ENCODE peak calls at places on chromosomes 7 and 10, in eight cellular contexts. G, L, O, N, H, C, Q and E are unnamed samples.

GRCh38 chr7:43808410-43808809 is 49.9 kb downstream of the BLVRA start:
- DNase-seq in G (no peak), L (no peak), O (no peak), N (peak), H (no peak), C (no peak), Q (no peak), E (no peak)

GRCh38 chr10:118792501-118792900 is 37.7 kb upstream of the CACUL1 start:
- DNase-seq in G (no peak), L (no peak), O (peak), N (no peak), H (peak), C (no peak), Q (peak), E (peak)

GRCh38 chr10:117536359-117536861 is 6.1 kb upstream of the EMX2 start:
- DNase-seq in G (no peak), L (no peak), O (no peak), N (no peak), H (no peak), C (no peak), Q (no peak), E (no peak)

GRCh38 chr7:93715234-93715633 is 140.7 kb upstream of the CALCR start:
- DNase-seq in G (no peak), L (no peak), O (peak), N (no peak), H (peak), C (no peak), Q (peak), E (peak)

GRCh38 chr10:90530526-90530925 is 327.3 kb downstream of the HTR7 start:
- DNase-seq in G (no peak), L (no peak), O (no peak), N (no peak), H (peak), C (no peak), Q (peak), E (no peak)

GRCh38 chr10:24153537-24153936 is 55.4 kb upstream of the KIAA1217 start:
- DNase-seq in G (peak), L (no peak), O (no peak), N (no peak), H (peak), C (no peak), Q (no peak), E (no peak)

GRCh38 chr7:112236597-112236996 is 30.1 kb downstream of the ZNF277 start:
- DNase-seq in G (no peak), L (no peak), O (no peak), N (no peak), H (no peak), C (no peak), Q (no peak), E (no peak)

GRCh38 chr10:79434816-79435215 is 10.6 kb downstream of the ZCCHC24 start:
- DNase-seq in G (no peak), L (no peak), O (no peak), N (no peak), H (peak), C (no peak), Q (peak), E (no peak)

GRCh38 chr7:5469375-5470166 is 45.9 kb upstream of the TNRC18 start:
- DNase-seq in G (no peak), L (no peak), O (no peak), N (no peak), H (no peak), C (no peak), Q (no peak), E (no peak)

GRCh38 chr10:48470115-48470892 is 134.6 kb downstream of the ARHGAP22 start:
- DNase-seq in G (no peak), L (no peak), O (no peak), N (no peak), H (peak), C (no peak), Q (peak), E (no peak)

GRCh38 chr7:94030634-94031033 is 26.5 kb upstream of the BET1 start:
- DNase-seq in G (no peak), L (no peak), O (no peak), N (no peak), H (no peak), C (no peak), Q (no peak), E (no peak)

GRCh38 chr10:96835826-96836365 is 3.8 kb downstream of the LCOR start:
- DNase-seq in G (no peak), L (no peak), O (no peak), N (no peak), H (no peak), C (no peak), Q (no peak), E (no peak)

GRCh38 chr10:6877351-6878066 is 297.4 kb upstream of the PRKCQ start:
- DNase-seq in G (no peak), L (no peak), O (no peak), N (no peak), H (no peak), C (no peak), Q (no peak), E (no peak)

GRCh38 chr10:6875229-6875544 is 295.1 kb upstream of the PRKCQ start:
- DNase-seq in G (no peak), L (no peak), O (no peak), N (no peak), H (no peak), C (no peak), Q (no peak), E (no peak)

DNA sequence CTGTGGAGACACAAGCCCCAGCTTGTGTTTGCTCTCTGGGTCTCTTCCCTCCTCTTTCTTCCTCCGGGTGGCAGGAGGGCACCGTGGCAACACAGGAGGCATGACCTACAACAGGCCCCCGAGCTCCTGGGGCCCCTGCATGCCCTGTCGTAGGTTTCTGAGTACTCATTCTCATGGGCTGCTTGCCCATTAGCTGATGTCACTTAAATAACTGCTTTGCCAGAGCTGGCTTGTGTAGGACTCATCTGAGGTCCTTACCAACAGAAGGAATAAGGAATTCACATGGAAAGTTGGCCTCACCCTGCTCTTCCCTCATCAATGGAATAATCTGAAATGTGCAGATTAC is 298.0 kb upstream of the PRKCQ start:
- DNase-seq in G (no peak), L (no peak), O (no peak), N (no peak), H (peak), C (no peak), Q (peak), E (no peak)
- TF ChIP-seq CTCF in G (no peak), L (no peak), O (no peak), N (no peak), H (no peak), C (no peak), Q (no peak), E (no peak)

GRCh38 chr10:88975377-88975720 is 15.2 kb upstream of the FAS start:
- DNase-seq in G (no peak), L (no peak), O (no peak), N (no peak), H (no peak), C (no peak), Q (no peak), E (no peak)
- H3K4me3 ChIP-seq in G (peak), L (peak), O (peak), N (peak), H (peak), C (no peak), Q (peak), E (no peak)

DNA sequence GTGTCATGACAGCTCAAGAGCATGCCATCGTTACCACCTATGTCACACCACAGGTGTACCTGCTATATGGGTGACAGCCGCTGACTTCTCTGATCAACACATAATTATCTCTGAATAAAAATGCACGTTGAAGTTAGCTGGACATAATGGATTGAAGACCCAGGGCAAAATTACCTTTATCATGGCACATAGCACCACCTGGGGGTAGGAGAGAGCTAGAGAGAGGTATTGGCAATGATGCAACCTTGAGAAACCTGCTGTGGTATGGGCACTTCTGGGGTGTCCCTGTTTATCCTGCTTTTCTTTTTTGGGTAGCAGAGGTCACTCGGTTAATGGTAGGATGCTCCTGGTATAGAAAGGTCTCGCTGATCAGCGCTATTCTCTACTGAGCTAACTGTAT is 323.3 kb downstream of the TFEC start:
- DNase-seq in G (no peak), L (no peak), O (no peak), N (no peak), H (peak), C (no peak), Q (peak), E (no peak)
- TF ChIP-seq CTCF in G (no peak), L (peak), O (no peak), N (no peak), H (no peak), C (peak), Q (peak), E (peak)

GRCh38 chr10:3808689-3809199 is 23.7 kb upstream of the KLF6 start:
- DNase-seq in G (peak), L (no peak), O (no peak), N (no peak), H (no peak), C (no peak), Q (no peak), E (no peak)
- H3K4me3 ChIP-seq in G (no peak), L (no peak), O (no peak), N (no peak), H (no peak), C (no peak), Q (no peak), E (peak)

GRCh38 chr7:97016392-97017196 is 8.0 kb downstream of the DLX5 start:
- DNase-seq in G (peak), L (no peak), O (no peak), N (no peak), H (no peak), C (no peak), Q (no peak), E (no peak)
- TF ChIP-seq CTCF in G (no peak), L (no peak), O (no peak), N (no peak), H (no peak), C (no peak), Q (no peak), E (no peak)

DNA sequence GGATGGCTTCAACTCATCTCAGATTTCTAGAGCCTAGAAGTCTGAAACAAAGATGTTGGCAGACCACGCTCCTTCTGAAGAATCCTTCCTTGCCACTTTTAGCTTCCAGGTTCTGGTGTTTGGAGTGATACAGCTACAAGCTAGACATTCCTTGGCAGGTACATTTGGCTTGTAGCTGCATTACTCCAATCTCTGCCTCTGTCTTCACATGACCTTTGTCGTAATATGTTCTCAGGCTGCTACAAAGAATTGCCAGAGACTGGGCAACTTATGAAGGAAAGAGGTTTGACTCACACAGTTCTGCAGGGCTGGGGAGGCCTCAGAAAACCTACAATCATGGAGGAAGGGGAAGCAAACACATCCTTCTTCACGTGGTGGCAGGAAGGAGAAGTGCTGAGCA is 146.4 kb downstream of the GALNT17 start:
- DNase-seq in G (no peak), L (no peak), O (no peak), N (no peak), H (peak), C (no peak), Q (no peak), E (no peak)
- H3K4me3 ChIP-seq in G (no peak), L (no peak), O (no peak), N (no peak), H (no peak), C (no peak), Q (no peak), E (no peak)

DNA sequence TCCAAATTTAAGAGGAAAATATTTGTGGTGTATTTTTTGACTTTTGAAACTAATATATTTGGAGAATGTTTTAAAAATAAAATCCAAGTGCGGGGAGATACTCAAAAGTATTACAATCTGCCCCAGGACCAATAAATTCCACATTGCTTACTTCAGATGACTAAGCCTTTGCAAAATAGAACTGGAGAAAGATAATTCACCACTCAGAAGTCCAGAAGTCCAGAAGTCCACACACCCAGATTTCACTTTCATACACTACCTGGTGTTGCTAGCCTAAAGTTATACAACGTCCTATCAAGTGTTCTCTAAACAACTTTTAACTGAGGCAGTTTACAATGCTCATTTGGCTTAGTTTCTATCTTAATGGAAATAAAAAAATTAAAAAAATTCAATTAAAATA is 487.0 kb upstream of the SEMA3D start:
- DNase-seq in G (no peak), L (no peak), O (no peak), N (no peak), H (no peak), C (no peak), Q (no peak), E (no peak)
- TF ChIP-seq CTCF in G (no peak), L (no peak), O (no peak), N (no peak), H (no peak), C (no peak), Q (no peak), E (no peak)

DNA sequence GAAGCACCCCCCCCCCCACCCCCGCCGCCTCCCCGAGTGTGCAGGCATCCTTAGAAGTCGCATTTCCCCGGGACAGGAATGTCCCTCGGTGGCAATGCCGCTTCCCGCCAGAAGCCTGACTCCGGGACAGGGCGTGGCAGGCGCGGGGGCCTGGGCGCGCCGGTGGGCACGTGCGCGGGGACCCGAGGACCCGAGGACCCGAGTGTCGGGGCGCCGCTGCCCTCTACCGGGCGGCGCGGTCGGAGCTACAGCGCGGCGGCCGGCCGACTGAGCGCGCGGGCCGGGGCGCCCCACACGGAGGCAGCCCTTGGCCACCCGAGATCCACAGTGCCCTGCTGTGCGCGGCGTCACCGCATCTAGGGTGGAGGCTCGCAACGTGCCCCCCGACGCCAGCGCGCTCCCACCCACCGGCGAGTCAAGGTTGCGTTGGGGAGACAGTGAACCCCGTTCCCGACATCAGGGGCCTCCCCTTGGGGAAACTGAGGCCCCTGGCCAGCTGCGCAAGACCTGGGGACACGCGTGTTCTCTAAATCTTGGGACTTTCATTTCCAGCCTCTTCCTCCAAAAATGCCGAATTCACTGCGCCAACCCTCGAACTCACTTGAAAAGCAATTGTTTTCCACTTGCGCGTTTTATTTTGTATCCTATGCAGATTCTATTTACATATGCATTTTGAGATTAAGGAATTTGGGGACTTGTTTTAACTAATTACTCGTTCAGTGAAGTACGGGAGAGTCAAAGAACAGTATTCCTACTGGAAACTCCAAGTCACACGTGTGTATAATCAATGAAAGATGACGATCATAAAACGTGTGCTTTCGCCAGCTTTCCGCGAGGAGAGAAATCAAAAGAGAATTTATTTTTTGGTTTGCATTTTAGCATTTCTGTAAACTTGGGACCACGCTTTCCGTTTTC is 3.1 kb upstream of the CUX1 start:
- DNase-seq in G (no peak), L (no peak), O (peak), N (peak), H (peak), C (no peak), Q (peak), E (no peak)
- H3K4me3 ChIP-seq in G (peak), L (peak), O (peak), N (peak), H (peak), C (peak), Q (peak), E (peak)